ENCODE peak calls at places on chromosomes 11 and 22, in eight cellular contexts. T is cardiac muscle cell, V is breast epithelium, H is neuronal stem cell, U is RWPE1, D is SK-N-MC, J is small intestine, O is adrenal gland. Y is an unnamed sample.

GRCh38 chr11:62124186-62125113 is 639 bp downstream of the INCENP start:
- DNase-seq in H (no peak), U (peak), T (peak), O (no peak), V (peak), D (no peak), J (peak), Y (no peak)

GRCh38 chr11:10478574-10479550 is 23.8 kb downstream of the AMPD3 start:
- DNase-seq in V (no peak), J (no peak), D (no peak), U (no peak), O (peak), H (no peak), T (no peak), Y (no peak)

GRCh38 chr22:34236527-34236926 is 316.3 kb upstream of the LARGE1 start:
- DNase-seq in H (no peak), T (no peak), J (no peak), D (no peak), U (no peak), O (no peak), V (peak), Y (peak)

GRCh38 chr22:32080904-32081303 is 37.8 kb downstream of the SLC5A1 start:
- DNase-seq in H (peak), D (peak), V (no peak), O (peak), J (peak), T (peak), U (peak), Y (no peak)

GRCh38 chr22:37311761-37312312 is 29.5 kb downstream of the CYTH4 start:
- DNase-seq in H (no peak), V (no peak), T (no peak), O (no peak), D (no peak), U (no peak), J (no peak), Y (no peak)

GRCh38 chr22:28217277-28217676 is 298.2 kb upstream of the PITPNB start:
- DNase-seq in H (no peak), T (no peak), D (no peak), O (no peak), U (no peak), J (no peak), V (no peak), Y (no peak)

GRCh38 chr11:43943357-43943930 is 1.0 kb downstream of the C11orf96 start:
- DNase-seq in H (no peak), D (no peak), U (no peak), T (peak), J (no peak), V (no peak), O (peak), Y (no peak)

GRCh38 chr22:37940698-37941376 is 12.6 kb downstream of the C22orf23 start:
- DNase-seq in T (peak), U (no peak), D (no peak), H (no peak), V (no peak), J (no peak), O (no peak), Y (no peak)

GRCh38 chr11:17979770-17980371 is 33.0 kb downstream of the SERGEF start:
- DNase-seq in D (no peak), J (peak), V (no peak), O (no peak), H (peak), T (peak), U (peak), Y (no peak)

GRCh38 chr11:61827573-61828378 is at the start of gene FADS2:
- DNase-seq in H (peak), U (peak), T (peak), D (no peak), J (peak), O (peak), V (peak), Y (peak)

GRCh38 chr11:111548542-111548941 is 8.0 kb downstream of the LAYN start:
- DNase-seq in J (no peak), H (no peak), T (no peak), U (no peak), D (no peak), O (no peak), V (no peak), Y (no peak)

GRCh38 chr22:49087163-49087562 is 740.5 kb downstream of the BRD1 start:
- DNase-seq in O (no peak), V (no peak), H (no peak), J (no peak), U (no peak), T (no peak), D (no peak), Y (peak)

GRCh38 chr11:94036096-94036495 is 14.9 kb downstream of the HEPHL1 start:
- DNase-seq in O (no peak), H (no peak), D (no peak), J (no peak), V (no peak), T (no peak), U (no peak), Y (no peak)

GRCh38 chr22:25563757-25564319 is 637 bp upstream of the GRK3 start:
- DNase-seq in O (peak), J (no peak), H (no peak), U (no peak), V (peak), T (no peak), D (no peak), Y (no peak)

GRCh38 chr11:76335827-76336226 is 45.1 kb downstream of the THAP12 start:
- DNase-seq in V (no peak), U (no peak), D (no peak), O (no peak), T (no peak), J (no peak), H (no peak), Y (no peak)

GRCh38 chr11:6403539-6403938 is 13.3 kb downstream of the SMPD1 start:
- DNase-seq in T (no peak), J (no peak), V (no peak), H (no peak), U (no peak), D (no peak), O (no peak), Y (no peak)
- H3K27ac ChIP-seq in T (no peak), J (peak), V (no peak), H (no peak), U (no peak), D (no peak), O (no peak), Y (no peak)

DNA sequence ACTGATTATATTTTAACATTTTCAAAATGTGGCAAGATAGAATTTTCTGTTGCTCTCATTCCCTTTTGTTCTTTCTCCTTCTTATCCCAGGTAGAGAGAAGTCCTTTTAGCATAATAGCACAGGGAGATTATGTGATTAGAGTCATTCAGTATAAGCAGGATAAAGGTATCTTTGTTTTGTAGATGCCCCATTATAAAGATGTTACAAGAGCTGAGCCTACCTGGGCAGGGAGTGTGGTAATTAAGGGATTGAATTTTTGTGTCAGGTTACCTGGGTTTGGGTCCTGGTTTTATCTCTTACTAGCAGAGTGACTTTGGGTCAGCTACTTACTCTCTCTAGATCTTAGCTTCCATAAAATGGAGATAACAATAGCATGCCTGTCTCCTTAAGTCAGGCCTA is 536.5 kb downstream of the TMEM135 start:
- DNase-seq in U (no peak), V (no peak), T (no peak), O (no peak), H (no peak), J (no peak), D (no peak), Y (no peak)
- H3K27ac ChIP-seq in U (no peak), V (no peak), T (no peak), O (no peak), H (no peak), J (no peak), D (no peak), Y (no peak)

GRCh38 chr11:117697319-117697718 is 99.7 kb downstream of the DSCAML1 start:
- DNase-seq in O (no peak), V (no peak), D (no peak), T (no peak), J (no peak), H (no peak), U (no peak), Y (no peak)
- H3K27ac ChIP-seq in O (no peak), V (no peak), D (no peak), T (no peak), J (no peak), H (no peak), U (no peak), Y (no peak)

DNA sequence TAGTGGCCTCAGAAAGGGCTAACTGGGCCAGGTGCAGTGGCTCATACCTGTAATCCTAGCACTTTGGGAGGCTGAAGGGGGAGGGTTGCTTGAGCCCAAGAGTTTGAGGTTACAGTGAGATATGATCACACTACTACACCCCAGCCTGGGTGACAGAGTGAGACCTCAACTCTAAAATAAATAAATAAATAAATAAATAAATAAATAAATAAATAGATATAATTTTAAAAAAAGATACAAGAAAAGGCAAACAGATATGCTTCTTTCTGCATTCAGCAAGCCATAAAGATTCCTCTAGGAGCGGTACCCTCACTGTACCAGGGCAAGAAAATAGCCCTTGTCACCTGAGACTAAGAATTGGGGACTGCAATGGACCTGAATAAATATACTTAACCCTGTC is 1.3 kb upstream of the RSPH14 start:
- DNase-seq in J (no peak), V (no peak), U (no peak), H (no peak), D (no peak), O (no peak), T (no peak), Y (no peak)
- H3K27ac ChIP-seq in J (no peak), V (no peak), U (no peak), H (no peak), D (no peak), O (no peak), T (no peak), Y (no peak)

GRCh38 chr11:19890308-19890707 is 177.7 kb downstream of the NAV2 start:
- DNase-seq in O (no peak), J (no peak), H (no peak), U (peak), T (peak), V (no peak), D (no peak), Y (no peak)
- H3K27ac ChIP-seq in O (no peak), J (no peak), H (no peak), U (no peak), T (no peak), V (no peak), D (no peak), Y (no peak)